ENCODE peak calls at places on chromosome 21, in four cellular contexts. Y is A549, W is K562, Z is HepG2. E is an unnamed sample.

GRCh38 chr21:42939581-42940413 is 14.4 kb upstream of the ERVH48-1 start:
- DNase-seq in W (no peak), Y (peak), Z (peak), E (peak)

GRCh38 chr21:32777269-32777668 is 5.7 kb upstream of the PAXBP1 start:
- DNase-seq in Z (no peak), Y (no peak), W (no peak), E (no peak)

GRCh38 chr21:42331660-42332059 is 16.5 kb upstream of the TFF3 start:
- DNase-seq in Y (no peak), Z (no peak), W (no peak), E (no peak)

GRCh38 chr21:32484706-32485380 is 72.3 kb downstream of the EVA1C start:
- DNase-seq in Y (no peak), W (peak), Z (no peak), E (no peak)

GRCh38 chr21:44897326-44898010 is 23.2 kb downstream of the ITGB2 start:
- DNase-seq in Z (no peak), W (peak), Y (no peak), E (peak)

GRCh38 chr21:42427809-42428419 is 24.2 kb downstream of the UBASH3A start:
- DNase-seq in Y (no peak), Z (no peak), W (no peak), E (no peak)

GRCh38 chr21:46603228-46603627 is 1.7 kb downstream of the S100B start:
- DNase-seq in W (peak), Y (no peak), Z (no peak), E (no peak)

GRCh38 chr21:31161157-31161556 is 122.9 kb upstream of the KRTAP19-8 start:
- DNase-seq in W (no peak), Z (no peak), Y (no peak), E (no peak)

GRCh38 chr21:44576025-44576420 is 2.5 kb downstream of the KRTAP10-4 start:
- DNase-seq in W (no peak), Y (no peak), Z (no peak), E (no peak)

GRCh38 chr21:38716942-38717341 is 88.8 kb upstream of the ETS2 start:
- DNase-seq in Z (no peak), Y (no peak), W (no peak), E (no peak)

GRCh38 chr21:38916214-38916964 is 110.7 kb downstream of the ETS2 start:
- DNase-seq in Z (peak), Y (no peak), W (no peak), E (no peak)

GRCh38 chr21:36704958-36705678 is 6.2 kb downstream of the SIM2 start:
- DNase-seq in Y (no peak), Z (no peak), W (no peak), E (no peak)

GRCh38 chr21:44871576-44872265 is 1.8 kb downstream of the PTTG1IP start:
- DNase-seq in Z (peak), Y (peak), W (no peak), E (no peak)

GRCh38 chr21:45153358-45154318 is 79.3 kb downstream of the ADARB1 start:
- DNase-seq in W (no peak), Y (no peak), Z (no peak), E (no peak)

GRCh38 chr21:43207868-43208267 is 39.1 kb downstream of the CRYAA start:
- DNase-seq in Z (no peak), Y (no peak), W (no peak), E (peak)

GRCh38 chr21:18294100-18294499 is 49.5 kb downstream of the CHODL start:
- DNase-seq in W (no peak), Z (no peak), Y (no peak), E (no peak)

GRCh38 chr21:38990424-38990794 is 184.7 kb downstream of the ETS2 start:
- DNase-seq in Y (no peak), Z (peak), W (no peak), E (no peak)

GRCh38 chr21:45876381-45877159 is 105.0 kb upstream of the COL6A1 start:
- DNase-seq in W (no peak), Z (no peak), Y (no peak), E (no peak)

GRCh38 chr21:35401476-35401875 is 352.4 kb upstream of the RUNX1 start:
- DNase-seq in W (no peak), Y (no peak), Z (no peak), E (no peak)

GRCh38 chr21:42677339-42678117 is 24.1 kb downstream of the PDE9A start:
- DNase-seq in Z (no peak), Y (no peak), W (no peak), E (no peak)

GRCh38 chr21:29025328-29025713 is 853 bp downstream of the USP16 start:
- DNase-seq in W (no peak), Z (no peak), Y (no peak), E (no peak)

GRCh38 chr21:29033871-29034270 is 9.4 kb downstream of the USP16 start:
- DNase-seq in W (no peak), Y (no peak), Z (no peak), E (no peak)

GRCh38 chr21:29030909-29031308 is 6.4 kb downstream of the USP16 start:
- DNase-seq in W (no peak), Z (no peak), Y (no peak), E (no peak)

GRCh38 chr21:29033301-29033700 is 8.8 kb downstream of the USP16 start:
- DNase-seq in W (no peak), Z (no peak), Y (no peak), E (no peak)

GRCh38 chr21:29029524-29029923 is 5.1 kb downstream of the USP16 start:
- DNase-seq in W (no peak), Y (no peak), Z (no peak), E (no peak)
- TF ChIP-seq HMGXB4 in W (no peak), Y (no peak), Z (no peak), E (no peak)

DNA sequence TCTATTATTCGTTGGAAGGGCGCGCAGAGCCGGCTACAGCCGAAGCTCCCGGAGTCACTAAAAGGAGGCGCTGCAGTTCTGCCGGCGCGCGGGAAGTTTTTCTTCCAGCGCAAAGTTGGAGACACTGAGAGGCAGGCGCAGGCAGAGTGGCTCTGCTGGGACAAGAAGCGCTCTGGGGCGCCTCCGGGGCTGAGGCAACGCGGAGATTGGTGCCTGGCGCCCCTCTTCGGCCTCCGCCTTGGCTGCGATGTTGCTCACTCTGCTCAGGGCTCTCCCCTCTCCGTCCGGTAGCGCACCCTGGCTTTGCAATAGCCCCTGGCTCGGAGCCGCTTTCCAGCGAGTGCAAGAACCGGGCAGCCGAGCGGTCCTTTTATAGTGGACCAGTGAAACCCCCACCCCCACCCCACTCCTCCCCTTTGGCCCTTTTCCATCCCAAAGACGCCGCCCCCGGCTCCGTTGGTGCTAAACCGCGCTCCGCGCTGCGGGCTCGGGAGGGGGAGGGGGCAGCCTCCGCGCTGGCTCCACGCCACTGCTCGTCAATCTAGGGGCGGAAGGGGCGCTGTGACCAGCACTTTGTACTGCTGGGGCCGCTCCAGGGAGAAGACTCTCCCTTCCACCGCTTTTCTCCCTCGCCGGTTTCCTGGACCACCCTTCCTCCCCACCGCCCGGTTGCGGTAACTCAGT is at the start of gene ADAMTS1:
- DNase-seq in Z (peak), Y (peak), W (no peak), E (peak)
- TF ChIP-seq HMGXB4 in Z (no peak), Y (no peak), W (no peak), E (no peak)

GRCh38 chr21:14866859-14867560 is 197.8 kb downstream of the NRIP1 start:
- DNase-seq in Z (no peak), W (no peak), Y (no peak), E (no peak)

GRCh38 chr21:14863745-14864210 is 201.0 kb downstream of the NRIP1 start:
- DNase-seq in Z (peak), W (no peak), Y (peak), E (no peak)

GRCh38 chr21:14869984-14870840 is 194.6 kb downstream of the NRIP1 start:
- DNase-seq in Z (no peak), W (no peak), Y (no peak), E (no peak)

GRCh38 chr21:14862794-14863720 is 201.7 kb downstream of the NRIP1 start:
- DNase-seq in Z (peak), Y (no peak), W (peak), E (no peak)

DNA sequence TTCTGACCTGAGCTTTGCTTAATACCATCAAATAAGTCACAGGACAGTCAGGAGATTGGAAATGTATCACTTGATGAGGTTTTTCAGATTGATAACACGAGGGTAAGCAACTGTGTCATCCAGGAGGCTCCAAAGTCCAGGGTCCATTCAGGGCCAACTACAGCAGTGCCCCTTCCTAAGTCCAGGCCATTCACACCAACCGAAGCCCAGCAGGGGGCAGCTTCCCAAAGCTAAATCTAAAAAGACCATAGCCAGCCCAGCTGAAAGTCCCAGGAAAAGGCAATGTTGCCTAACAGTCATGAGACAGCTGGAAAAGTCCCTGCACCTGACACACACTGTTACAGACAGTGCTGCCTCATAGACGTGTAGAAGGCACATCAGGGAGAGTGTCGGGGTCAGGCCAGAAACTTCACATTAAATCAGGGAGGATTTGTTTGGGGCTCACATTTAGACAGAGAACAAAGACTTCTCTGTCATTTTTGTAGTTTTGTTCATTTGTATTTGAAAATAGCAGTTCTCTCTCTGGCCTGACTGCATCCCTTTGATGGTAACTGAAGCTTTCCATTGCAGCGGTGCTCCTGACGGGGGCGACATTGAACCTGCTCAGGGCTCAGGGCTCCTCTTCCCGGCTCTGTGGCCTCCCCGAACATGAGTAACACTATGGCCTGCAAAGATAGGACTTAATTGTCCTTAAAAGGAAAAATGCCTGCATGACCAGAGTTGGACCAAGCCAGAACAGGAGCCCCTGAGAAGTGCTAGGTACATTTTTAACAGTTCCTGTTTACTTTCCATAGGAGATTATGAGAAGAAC is 200.4 kb downstream of the NRIP1 start:
- DNase-seq in Y (peak), Z (peak), W (peak), E (peak)
- TF ChIP-seq HMGXB4 in Y (no peak), Z (peak), W (no peak), E (no peak)

GRCh38 chr21:33975548-33976081 is 60.0 kb upstream of the ATP5PO start:
- DNase-seq in Z (no peak), Y (peak), W (no peak), E (no peak)
- TF ChIP-seq HMGXB4 in Z (no peak), Y (no peak), W (no peak), E (no peak)

E was measured in WTC11.